ENCODE peak calls at places on chromosomes 3 and 15, in six cellular contexts. O is A549, X is ovary, M is lower leg skin, B is transverse colon, Z is body of pancreas. I is an unnamed sample.

GRCh38 chr3:124985358-124985757 is 50.8 kb upstream of the MUC13 start:
- DNase-seq in O (peak; percentile 33), B (no peak), Z (no peak), X (no peak), M (peak; percentile 63), I (peak; percentile 63)

GRCh38 chr3:128493221-128494151 is 485 bp upstream of the GATA2 start:
- DNase-seq in M (no peak), O (no peak), Z (no peak), B (no peak), X (peak; percentile 15), I (no peak)

GRCh38 chr3:129611812-129612349 is 5.4 kb upstream of the PLXND1 start:
- DNase-seq in Z (no peak), O (no peak), X (no peak), M (no peak), B (no peak), I (peak; percentile 74)

GRCh38 chr3:127676456-127676855 is 3.7 kb downstream of the ABTB1 start:
- DNase-seq in M (no peak), O (no peak), Z (no peak), X (peak; percentile 24), B (no peak), I (no peak)

GRCh38 chr15:45642203-45642932 is 7.5 kb downstream of the SQOR start:
- DNase-seq in B (no peak), O (no peak), M (peak; percentile 18), Z (no peak), X (no peak), I (peak; percentile 34)

GRCh38 chr3:119044593-119044992 is 9.9 kb upstream of the IGSF11 start:
- DNase-seq in B (no peak), Z (no peak), M (no peak), O (no peak), X (no peak), I (no peak)

GRCh38 chr3:151393146-151393831 is 8.7 kb upstream of the P2RY12 start:
- DNase-seq in M (no peak), X (no peak), Z (no peak), O (no peak), B (no peak), I (no peak)

GRCh38 chr3:126432901-126433480 is 38.3 kb downstream of the CFAP100 start:
- DNase-seq in B (no peak), X (no peak), Z (no peak), M (no peak), O (no peak), I (no peak)

GRCh38 chr15:96268421-96269204 is 61.9 kb upstream of the NR2F2 start:
- DNase-seq in B (no peak), O (no peak), Z (no peak), X (no peak), M (no peak), I (peak; percentile 3)

GRCh38 chr3:124965413-124965812 is 30.9 kb upstream of the MUC13 start:
- DNase-seq in B (no peak), M (no peak), Z (no peak), O (no peak), X (no peak), I (no peak)

GRCh38 chr3:42803800-42804112 is 534 bp downstream of the HIGD1A start:
- DNase-seq in B (peak; percentile 39), X (peak; percentile 64), O (peak; percentile 9), Z (peak; percentile 48), M (no peak), I (peak; percentile 34)

GRCh38 chr3:17885986-17886385 is 143.6 kb upstream of the TBC1D5 start:
- DNase-seq in M (no peak), X (no peak), O (no peak), Z (no peak), B (no peak), I (no peak)

GRCh38 chr3:142976621-142977398 is 13.3 kb upstream of the PAQR9 start:
- DNase-seq in Z (peak; percentile 83), O (peak; percentile 88), X (peak; percentile 91), B (peak; percentile 26), M (peak; percentile 58), I (peak; percentile 74)

GRCh38 chr3:40191850-40192448 is 117.6 kb upstream of the EIF1B start:
- DNase-seq in B (peak; percentile 57), M (no peak), Z (peak; percentile 65), O (peak; percentile 40), X (peak; percentile 72), I (peak; percentile 39)

GRCh38 chr3:138242466-138242865 is 55.4 kb downstream of the ARMC8 start:
- DNase-seq in Z (no peak), B (no peak), X (no peak), O (no peak), M (no peak), I (no peak)

GRCh38 chr3:196093271-196094111 is 11.6 kb upstream of the TFRC start:
- DNase-seq in X (no peak), B (no peak), M (no peak), Z (peak; percentile 40), O (no peak), I (no peak)

GRCh38 chr15:65333863-65334262 is 29.4 kb downstream of the RNU5B-1 start:
- DNase-seq in B (no peak), X (no peak), M (no peak), Z (no peak), O (no peak), I (no peak)

GRCh38 chr3:181615666-181616065 is 96.1 kb upstream of the SOX2 start:
- DNase-seq in O (no peak), Z (no peak), X (no peak), M (no peak), B (no peak), I (no peak)

GRCh38 chr3:127803619-127804018 is 18.7 kb downstream of the MGLL start:
- DNase-seq in X (no peak), Z (no peak), B (no peak), O (peak; percentile 78), M (no peak), I (peak; percentile 81)

GRCh38 chr3:15551902-15552301 is 30.4 kb upstream of the COLQ start:
- DNase-seq in B (no peak), M (no peak), X (no peak), Z (no peak), O (no peak), I (no peak)

GRCh38 chr3:128412180-128413002 is 54.3 kb downstream of the DNAJB8 start:
- DNase-seq in M (no peak), B (no peak), O (no peak), Z (no peak), X (no peak), I (no peak)

GRCh38 chr3:11514191-11514770 is 129.4 kb downstream of the VGLL4 start:
- DNase-seq in Z (peak; percentile 59), O (no peak), X (no peak), B (no peak), M (peak; percentile 71), I (peak; percentile 78)

GRCh38 chr3:94176886-94177285 is 114.0 kb downstream of the NSUN3 start:
- DNase-seq in X (no peak), M (no peak), O (no peak), Z (no peak), B (no peak), I (no peak)

GRCh38 chr15:68652141-68652540 is 73.3 kb downstream of the CORO2B start:
- DNase-seq in X (peak; percentile 28), O (no peak), M (no peak), Z (peak; percentile 35), B (no peak), I (peak; percentile 25)

GRCh38 chr3:158766364-158766763 is 34.1 kb upstream of the RARRES1 start:
- DNase-seq in B (no peak), Z (no peak), O (no peak), M (no peak), X (no peak), I (no peak)

GRCh38 chr15:89171136-89172072 is 50.0 kb downstream of the RLBP1 start:
- DNase-seq in Z (peak; percentile 67), X (no peak), M (peak; percentile 37), O (peak; percentile 71), B (peak; percentile 54), I (peak; percentile 24)

GRCh38 chr15:98674336-98674735 is 26.0 kb downstream of the IGF1R start:
- DNase-seq in Z (peak; percentile 75), M (no peak), O (no peak), X (no peak), B (no peak), I (no peak)

GRCh38 chr3:107142171-107142570 is 235.1 kb upstream of the CCDC54 start:
- DNase-seq in O (no peak), Z (no peak), M (no peak), X (no peak), B (no peak), I (no peak)

GRCh38 chr3:46934508-46935167 is 41.9 kb downstream of the CCDC12 start:
- DNase-seq in M (no peak), Z (no peak), B (no peak), O (no peak), X (peak; percentile 68), I (peak; percentile 72)

GRCh38 chr3:46936733-46937250 is 39.8 kb downstream of the CCDC12 start:
- DNase-seq in Z (peak; percentile 8), B (peak; percentile 4), X (peak; percentile 25), M (no peak), O (no peak), I (peak; percentile 53)

GRCh38 chr3:46935989-46936620 is 40.4 kb downstream of the CCDC12 start:
- DNase-seq in M (no peak), O (no peak), Z (peak; percentile 36), B (no peak), X (peak; percentile 21), I (no peak)

GRCh38 chr3:46934067-46934466 is 42.5 kb downstream of the CCDC12 start:
- DNase-seq in M (no peak), Z (no peak), O (no peak), X (peak; percentile 57), B (no peak), I (no peak)

GRCh38 chr3:46935168-46935858 is 41.2 kb downstream of the CCDC12 start:
- DNase-seq in M (peak; percentile 54), B (peak; percentile 58), Z (peak; percentile 98), X (peak; percentile 84), O (peak; percentile 80), I (peak; percentile 88)
- TF ChIP-seq POLR2A in M (no peak), B (no peak), Z (no peak), X (no peak), O (no peak), I (no peak)

DNA sequence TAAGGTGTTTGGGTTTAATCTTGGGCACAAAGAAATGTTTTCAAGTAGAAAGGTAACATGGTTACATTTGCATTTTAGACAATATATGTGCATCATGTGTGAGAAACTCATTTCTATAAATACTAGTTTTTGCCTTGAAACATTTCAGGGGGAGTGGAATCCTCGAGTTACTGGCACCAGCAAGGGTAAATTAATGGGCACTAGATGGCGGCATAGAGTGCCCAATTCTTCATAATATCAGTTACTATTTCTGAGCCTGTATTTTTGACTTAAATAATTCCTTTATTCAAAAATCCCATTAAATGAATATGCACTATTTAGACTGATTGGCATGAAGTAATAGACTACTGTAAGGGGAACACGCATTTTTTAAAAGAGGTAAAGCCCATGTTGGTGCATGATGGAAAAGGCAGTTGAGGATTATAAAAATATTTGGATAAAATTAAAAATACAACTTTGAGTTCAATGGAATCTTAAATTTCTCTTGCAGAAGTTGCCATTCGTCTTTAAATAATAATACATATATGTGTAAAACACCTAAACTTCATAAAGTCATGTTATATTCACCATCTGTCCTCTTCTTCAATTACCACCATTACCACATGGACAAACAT is 106.3 kb downstream of the ZBTB20 start:
- DNase-seq in M (no peak), Z (peak; percentile 42), O (peak; percentile 20), B (peak; percentile 20), X (no peak), I (peak; percentile 2)
- TF ChIP-seq POLR2A in M (no peak), Z (no peak), O (no peak), B (no peak), X (no peak), I (no peak)

GRCh38 chr3:20108869-20109268 is 68.6 kb downstream of the KAT2B start:
- DNase-seq in M (no peak), Z (no peak), B (no peak), X (no peak), O (no peak), I (no peak)
- TF ChIP-seq POLR2A in M (no peak), Z (no peak), B (no peak), X (no peak), O (no peak), I (no peak)

GRCh38 chr3:80063535-80063934 is 295.7 kb upstream of the ROBO1 start:
- DNase-seq in B (no peak), O (no peak), Z (no peak), M (no peak), X (no peak), I (no peak)
- TF ChIP-seq POLR2A in B (no peak), O (no peak), Z (no peak), M (no peak), X (no peak), I (no peak)

I was measured in H54.